ENCODE peak calls at places on chromosomes 11 and 22, in eight cellular contexts. L is epithelial cell of esophagus, M is heart left ventricle, P is pancreas, W is astrocyte of the spinal cord, Q is cardiac fibroblast, H is putamen, D is T-helper 9 cell. F is an unnamed sample.

GRCh38 chr11:110097459-110098012 is 4.3 kb downstream of the ZC3H12C start:
- DNase-seq in L (peak; percentile 23), M (no peak), P (no peak), W (no peak), Q (peak; percentile 16), H (no peak), D (no peak), F (no peak)

GRCh38 chr11:11660351-11660750 is 38.5 kb upstream of the GALNT18 start:
- DNase-seq in L (no peak), M (no peak), P (no peak), W (no peak), Q (no peak), H (no peak), D (no peak), F (no peak)

GRCh38 chr11:48210052-48210451 is 6.6 kb upstream of the OR4B1 start:
- DNase-seq in L (no peak), M (no peak), P (no peak), W (no peak), Q (no peak), H (no peak), D (no peak), F (peak; percentile 18)

GRCh38 chr11:102241026-102241425 is 76.3 kb upstream of the BIRC3 start:
- DNase-seq in L (peak; percentile 26), M (no peak), P (no peak), W (peak; percentile 68), Q (no peak), H (no peak), D (no peak), F (no peak)

GRCh38 chr11:20913113-20913512 is 243.7 kb downstream of the NELL1 start:
- DNase-seq in L (no peak), M (no peak), P (no peak), W (no peak), Q (no peak), H (no peak), D (no peak), F (no peak)

GRCh38 chr11:130480166-130480565 is 31.7 kb downstream of the ADAMTS15 start:
- DNase-seq in L (no peak), M (no peak), P (no peak), W (peak; percentile 37), Q (peak; percentile 90), H (no peak), D (no peak), F (no peak)

GRCh38 chr11:36508743-36509142 is 1.3 kb downstream of the TRAF6 start:
- DNase-seq in L (no peak), M (no peak), P (no peak), W (peak; percentile 9), Q (no peak), H (no peak), D (no peak), F (no peak)

GRCh38 chr11:92753161-92753560 is 216.3 kb upstream of the MTNR1B start:
- DNase-seq in L (no peak), M (no peak), P (no peak), W (no peak), Q (no peak), H (peak; percentile 79), D (no peak), F (no peak)

GRCh38 chr11:120235024-120235628 is 4.8 kb upstream of the POU2F3 start:
- DNase-seq in L (peak; percentile 87), M (peak; percentile 71), P (peak; percentile 82), W (peak; percentile 60), Q (peak; percentile 66), H (no peak), D (peak; percentile 34), F (no peak)

GRCh38 chr11:44530413-44531115 is 34.9 kb upstream of the CD82 start:
- DNase-seq in L (no peak), M (no peak), P (no peak), W (no peak), Q (peak; percentile 78), H (no peak), D (no peak), F (no peak)

GRCh38 chr11:69896250-69896649 is 77.0 kb upstream of the FGF3 start:
- DNase-seq in L (no peak), M (no peak), P (no peak), W (no peak), Q (no peak), H (no peak), D (no peak), F (no peak)

GRCh38 chr11:46377831-46378230 is 3.6 kb upstream of the MDK start:
- DNase-seq in L (no peak), M (no peak), P (no peak), W (no peak), Q (no peak), H (no peak), D (no peak), F (no peak)

GRCh38 chr22:42317691-42318547 is 47.5 kb upstream of the TCF20 start:
- DNase-seq in L (peak; percentile 49), M (no peak), P (no peak), W (no peak), Q (no peak), H (peak; percentile 86), D (no peak), F (no peak)

GRCh38 chr11:95659088-95659487 is 130.5 kb downstream of the FAM76B start:
- DNase-seq in L (peak; percentile 52), M (no peak), P (no peak), W (peak; percentile 33), Q (no peak), H (no peak), D (no peak), F (no peak)

GRCh38 chr11:13229675-13230359 is 47.8 kb upstream of the BMAL1 start:
- DNase-seq in L (no peak), M (no peak), P (no peak), W (no peak), Q (no peak), H (no peak), D (no peak), F (no peak)

GRCh38 chr11:44024977-44025376 is 22.8 kb upstream of the ACCSL start:
- DNase-seq in L (no peak), M (no peak), P (no peak), W (no peak), Q (no peak), H (no peak), D (no peak), F (no peak)

GRCh38 chr22:31737932-31738331 is 12.0 kb downstream of the PRR14L start:
- DNase-seq in L (no peak), M (no peak), P (no peak), W (no peak), Q (no peak), H (no peak), D (no peak), F (no peak)

GRCh38 chr11:118305726-118306125 is 1.2 kb downstream of the CD3E start:
- DNase-seq in L (no peak), M (no peak), P (no peak), W (no peak), Q (no peak), H (no peak), D (no peak), F (no peak)

GRCh38 chr11:122020902-122021301 is 95.1 kb downstream of the BLID start:
- DNase-seq in L (no peak), M (no peak), P (no peak), W (no peak), Q (peak; percentile 62), H (no peak), D (no peak), F (no peak)

GRCh38 chr11:128042290-128042751 is 545.0 kb downstream of the ETS1 start:
- DNase-seq in L (no peak), M (no peak), P (no peak), W (no peak), Q (no peak), H (no peak), D (no peak), F (no peak)

GRCh38 chr11:62694455-62695167 is 5.3 kb upstream of the LRRN4CL start:
- DNase-seq in L (peak; percentile 86), M (peak; percentile 83), P (peak; percentile 81), W (peak; percentile 73), Q (peak; percentile 91), H (peak; percentile 64), D (peak; percentile 73), F (peak; percentile 77)

GRCh38 chr11:2498750-2499149 is 53.9 kb downstream of the KCNQ1 start:
- DNase-seq in L (no peak), M (peak; percentile 4), P (no peak), W (no peak), Q (no peak), H (no peak), D (no peak), F (no peak)

GRCh38 chr11:104028476-104028875 is 8.0 kb upstream of the DDI1 start:
- DNase-seq in L (no peak), M (no peak), P (no peak), W (peak; percentile 44), Q (peak; percentile 76), H (no peak), D (no peak), F (no peak)

GRCh38 chr22:40511604-40512003 is 124.9 kb downstream of the MRTFA start:
- DNase-seq in L (no peak), M (no peak), P (peak; percentile 53), W (no peak), Q (peak; percentile 46), H (no peak), D (no peak), F (no peak)

GRCh38 chr11:1765871-1766718 is 2.4 kb upstream of the CTSD start:
- DNase-seq in L (no peak), M (peak; percentile 51), P (no peak), W (no peak), Q (no peak), H (no peak), D (no peak), F (peak; percentile 57)

GRCh38 chr11:78961938-78962701 is 387.5 kb upstream of the NARS2 start:
- DNase-seq in L (peak; percentile 29), M (no peak), P (peak; percentile 19), W (peak; percentile 71), Q (peak; percentile 46), H (peak; percentile 12), D (no peak), F (no peak)

GRCh38 chr22:46815559-46815895 is 53.1 kb downstream of the TBC1D22A start:
- DNase-seq in L (no peak), M (no peak), P (no peak), W (no peak), Q (no peak), H (no peak), D (no peak), F (no peak)

GRCh38 chr11:65448074-65448417 is 25.4 kb downstream of the NEAT1 start:
- DNase-seq in L (no peak), M (no peak), P (no peak), W (peak; percentile 62), Q (peak; percentile 66), H (no peak), D (no peak), F (no peak)

GRCh38 chr22:30694638-30695350 is at the start of gene OSBP2:
- DNase-seq in L (peak; percentile 8), M (peak; percentile 64), P (peak; percentile 65), W (no peak), Q (no peak), H (peak; percentile 58), D (peak; percentile 4), F (peak; percentile 56)

GRCh38 chr11:73410627-73411026 is 34.4 kb downstream of the RELT start:
- DNase-seq in L (no peak), M (no peak), P (no peak), W (no peak), Q (no peak), H (no peak), D (no peak), F (no peak)

GRCh38 chr11:82004537-82005213 is 729.0 kb downstream of the FAM181B start:
- DNase-seq in L (peak; percentile 51), M (no peak), P (no peak), W (peak; percentile 56), Q (no peak), H (no peak), D (no peak), F (no peak)

GRCh38 chr22:30077279-30077678 is 3.0 kb upstream of the HORMAD2 start:
- DNase-seq in L (no peak), M (no peak), P (no peak), W (no peak), Q (no peak), H (no peak), D (no peak), F (no peak)

GRCh38 chr22:43230983-43231723 is 44.2 kb upstream of the TTLL12 start:
- DNase-seq in L (peak; percentile 56), M (peak; percentile 78), P (peak; percentile 73), W (peak; percentile 30), Q (peak; percentile 46), H (no peak), D (peak; percentile 62), F (peak; percentile 72)

GRCh38 chr11:61694971-61695706 is 14.9 kb downstream of the DAGLA start:
- DNase-seq in L (no peak), M (no peak), P (peak; percentile 43), W (no peak), Q (no peak), H (peak; percentile 45), D (no peak), F (no peak)

F was measured in right lobe of liver.